ENCODE peak calls at places on chromosomes 1 and 21, in six cellular contexts. One of them, this sample, is unnamed.

GRCh38 chr1:16088996-16089395 is 15.5 kb upstream of the FAM131C start:
- DNase-seq in GM13977: no peak
- DNase-seq in progenitor cell of endocrine pancreas: no peak
- DNase-seq in fibroblast of pulmonary artery: peak
- DNase-seq in left ventricle myocardium inferior: peak
- DNase-seq in AG09309: peak
- DNase-seq in this sample: no peak

GRCh38 chr1:34851431-34852105 is 8.0 kb downstream of the SMIM12 start:
- DNase-seq in AG09309: no peak
- DNase-seq in progenitor cell of endocrine pancreas: no peak
- DNase-seq in left ventricle myocardium inferior: peak
- DNase-seq in GM13977: no peak
- DNase-seq in fibroblast of pulmonary artery: no peak
- DNase-seq in this sample: no peak

GRCh38 chr1:27402349-27402754 is 9.9 kb downstream of the GPR3 start:
- DNase-seq in fibroblast of pulmonary artery: peak
- DNase-seq in left ventricle myocardium inferior: peak
- DNase-seq in AG09309: peak
- DNase-seq in GM13977: no peak
- DNase-seq in progenitor cell of endocrine pancreas: no peak
- DNase-seq in this sample: peak

GRCh38 chr1:154856544-154856943 is 13.5 kb downstream of the KCNN3 start:
- DNase-seq in GM13977: no peak
- DNase-seq in fibroblast of pulmonary artery: no peak
- DNase-seq in AG09309: no peak
- DNase-seq in left ventricle myocardium inferior: no peak
- DNase-seq in progenitor cell of endocrine pancreas: no peak
- DNase-seq in this sample: no peak

GRCh38 chr1:83716641-83717040 is 282.3 kb downstream of the TTLL7 start:
- DNase-seq in GM13977: no peak
- DNase-seq in fibroblast of pulmonary artery: no peak
- DNase-seq in progenitor cell of endocrine pancreas: no peak
- DNase-seq in AG09309: no peak
- DNase-seq in left ventricle myocardium inferior: no peak
- DNase-seq in this sample: no peak

GRCh38 chr1:17046043-17046657 is 7.7 kb downstream of the SDHB start:
- DNase-seq in progenitor cell of endocrine pancreas: no peak
- DNase-seq in AG09309: no peak
- DNase-seq in fibroblast of pulmonary artery: peak
- DNase-seq in left ventricle myocardium inferior: no peak
- DNase-seq in GM13977: peak
- DNase-seq in this sample: peak

GRCh38 chr1:11847667-11848445 is at the start of gene NPPA:
- DNase-seq in GM13977: no peak
- DNase-seq in progenitor cell of endocrine pancreas: no peak
- DNase-seq in left ventricle myocardium inferior: peak
- DNase-seq in fibroblast of pulmonary artery: no peak
- DNase-seq in AG09309: no peak
- DNase-seq in this sample: no peak

GRCh38 chr1:157154291-157154690 is 16.1 kb upstream of the ETV3 start:
- DNase-seq in AG09309: no peak
- DNase-seq in GM13977: no peak
- DNase-seq in left ventricle myocardium inferior: no peak
- DNase-seq in progenitor cell of endocrine pancreas: no peak
- DNase-seq in fibroblast of pulmonary artery: no peak
- DNase-seq in this sample: no peak

GRCh38 chr1:68178821-68179490 is 53.4 kb downstream of the WLS start:
- DNase-seq in AG09309: no peak
- DNase-seq in fibroblast of pulmonary artery: peak
- DNase-seq in GM13977: no peak
- DNase-seq in left ventricle myocardium inferior: no peak
- DNase-seq in progenitor cell of endocrine pancreas: no peak
- DNase-seq in this sample: no peak

GRCh38 chr1:214248294-214249082 is 32.5 kb upstream of the SMYD2 start:
- DNase-seq in fibroblast of pulmonary artery: no peak
- DNase-seq in GM13977: no peak
- DNase-seq in progenitor cell of endocrine pancreas: no peak
- DNase-seq in left ventricle myocardium inferior: no peak
- DNase-seq in AG09309: no peak
- DNase-seq in this sample: no peak

GRCh38 chr21:21806711-21807597 is 808.7 kb downstream of the NCAM2 start:
- DNase-seq in left ventricle myocardium inferior: no peak
- DNase-seq in AG09309: no peak
- DNase-seq in progenitor cell of endocrine pancreas: no peak
- DNase-seq in GM13977: no peak
- DNase-seq in fibroblast of pulmonary artery: no peak
- DNase-seq in this sample: no peak

GRCh38 chr21:21801921-21802320 is 803.7 kb downstream of the NCAM2 start:
- DNase-seq in fibroblast of pulmonary artery: no peak
- DNase-seq in left ventricle myocardium inferior: no peak
- DNase-seq in GM13977: no peak
- DNase-seq in progenitor cell of endocrine pancreas: no peak
- DNase-seq in AG09309: no peak
- DNase-seq in this sample: no peak

GRCh38 chr21:21813295-21813694 is 815.1 kb downstream of the NCAM2 start:
- DNase-seq in fibroblast of pulmonary artery: no peak
- DNase-seq in left ventricle myocardium inferior: no peak
- DNase-seq in AG09309: no peak
- DNase-seq in progenitor cell of endocrine pancreas: no peak
- DNase-seq in GM13977: no peak
- DNase-seq in this sample: no peak

GRCh38 chr21:21807598-21807903 is 809.3 kb downstream of the NCAM2 start:
- DNase-seq in left ventricle myocardium inferior: no peak
- DNase-seq in AG09309: no peak
- DNase-seq in fibroblast of pulmonary artery: no peak
- DNase-seq in progenitor cell of endocrine pancreas: no peak
- DNase-seq in GM13977: no peak
- DNase-seq in this sample: no peak
- TF ChIP-seq CTCF in left ventricle myocardium inferior: no peak
- TF ChIP-seq CTCF in AG09309: no peak
- TF ChIP-seq CTCF in fibroblast of pulmonary artery: no peak
- TF ChIP-seq CTCF in progenitor cell of endocrine pancreas: no peak
- TF ChIP-seq CTCF in GM13977: no peak
- TF ChIP-seq CTCF in this sample: no peak

GRCh38 chr1:174058639-174059038 is 36.5 kb upstream of the RC3H1 start:
- DNase-seq in GM13977: no peak
- DNase-seq in left ventricle myocardium inferior: no peak
- DNase-seq in progenitor cell of endocrine pancreas: no peak
- DNase-seq in AG09309: no peak
- DNase-seq in fibroblast of pulmonary artery: no peak
- DNase-seq in this sample: no peak
- TF ChIP-seq CTCF in GM13977: no peak
- TF ChIP-seq CTCF in left ventricle myocardium inferior: no peak
- TF ChIP-seq CTCF in progenitor cell of endocrine pancreas: no peak
- TF ChIP-seq CTCF in AG09309: no peak
- TF ChIP-seq CTCF in fibroblast of pulmonary artery: no peak
- TF ChIP-seq CTCF in this sample: no peak

DNA sequence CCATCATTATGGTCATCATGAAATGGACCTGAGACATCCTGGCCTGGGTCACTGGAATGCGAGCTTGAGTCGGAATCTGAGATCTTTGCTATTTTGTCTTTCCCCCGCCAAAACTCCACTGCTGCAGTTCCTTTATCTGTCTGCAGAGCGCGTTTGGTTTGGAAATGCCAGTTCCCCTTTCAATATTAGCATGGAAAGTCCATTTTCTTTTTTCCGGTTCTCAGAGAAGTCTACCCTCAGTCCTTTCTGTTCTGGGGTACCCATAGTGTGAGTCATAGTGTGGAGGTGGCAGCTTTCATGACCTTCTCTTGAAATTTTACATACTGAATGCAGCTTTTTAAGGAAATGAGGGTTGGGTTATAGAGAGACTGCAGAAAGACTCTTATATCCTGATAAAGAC is 14.6 kb downstream of the CACNA1E start:
- DNase-seq in AG09309: no peak
- DNase-seq in GM13977: no peak
- DNase-seq in progenitor cell of endocrine pancreas: no peak
- DNase-seq in fibroblast of pulmonary artery: no peak
- DNase-seq in left ventricle myocardium inferior: no peak
- DNase-seq in this sample: no peak
- TF ChIP-seq CTCF in AG09309: no peak
- TF ChIP-seq CTCF in GM13977: peak
- TF ChIP-seq CTCF in progenitor cell of endocrine pancreas: no peak
- TF ChIP-seq CTCF in fibroblast of pulmonary artery: no peak
- TF ChIP-seq CTCF in left ventricle myocardium inferior: no peak
- TF ChIP-seq CTCF in this sample: peak

DNA sequence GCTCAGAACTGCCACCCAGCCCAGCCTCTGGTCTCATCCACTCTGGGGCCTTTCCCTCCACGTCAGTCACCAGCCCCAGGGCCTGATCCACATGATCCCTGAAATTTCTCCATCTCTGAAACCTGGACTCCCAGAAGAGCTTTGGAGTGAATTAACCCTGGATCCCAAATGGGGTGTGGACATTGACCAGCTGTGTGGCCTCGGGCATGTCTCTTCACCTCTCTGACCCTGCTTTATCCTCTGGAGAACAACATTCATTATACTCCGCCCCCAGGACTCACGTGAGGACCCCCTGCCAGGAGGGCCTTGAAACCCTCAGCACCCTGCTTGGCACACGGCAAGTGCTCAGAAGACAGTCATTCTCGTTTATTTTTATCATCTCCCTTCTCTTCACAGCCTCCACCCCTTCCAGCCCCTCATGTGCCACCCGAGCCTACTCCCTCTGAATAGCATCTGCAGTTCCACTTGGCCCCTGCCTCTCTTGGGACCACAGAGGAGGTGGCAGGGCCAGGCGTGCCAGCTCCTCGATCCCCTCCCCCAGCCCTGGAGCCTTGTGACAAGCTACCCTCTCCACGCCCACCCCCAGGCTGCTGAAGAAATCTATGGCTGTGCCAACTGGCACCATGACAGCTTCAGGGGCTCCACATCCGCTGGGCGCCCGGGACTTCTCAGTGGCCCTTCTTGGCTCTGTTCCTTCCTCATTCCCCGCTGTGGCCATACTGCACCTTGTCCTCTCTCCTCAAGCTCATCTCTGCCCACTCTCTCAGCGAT is 18.1 kb downstream of the ADGRB2 start:
- DNase-seq in GM13977: no peak
- DNase-seq in fibroblast of pulmonary artery: no peak
- DNase-seq in progenitor cell of endocrine pancreas: no peak
- DNase-seq in AG09309: no peak
- DNase-seq in left ventricle myocardium inferior: no peak
- DNase-seq in this sample: no peak
- TF ChIP-seq CTCF in GM13977: no peak
- TF ChIP-seq CTCF in fibroblast of pulmonary artery: no peak
- TF ChIP-seq CTCF in progenitor cell of endocrine pancreas: no peak
- TF ChIP-seq CTCF in AG09309: no peak
- TF ChIP-seq CTCF in left ventricle myocardium inferior: no peak
- TF ChIP-seq CTCF in this sample: no peak

GRCh38 chr1:8358897-8359616 is 41.1 kb downstream of the SLC45A1 start:
- DNase-seq in fibroblast of pulmonary artery: no peak
- DNase-seq in GM13977: no peak
- DNase-seq in progenitor cell of endocrine pancreas: no peak
- DNase-seq in AG09309: no peak
- DNase-seq in left ventricle myocardium inferior: no peak
- DNase-seq in this sample: no peak
- TF ChIP-seq CTCF in fibroblast of pulmonary artery: no peak
- TF ChIP-seq CTCF in GM13977: no peak
- TF ChIP-seq CTCF in progenitor cell of endocrine pancreas: no peak
- TF ChIP-seq CTCF in AG09309: no peak
- TF ChIP-seq CTCF in left ventricle myocardium inferior: no peak
- TF ChIP-seq CTCF in this sample: no peak

GRCh38 chr1:29697391-29697780 is 461.1 kb downstream of the PTPRU start:
- DNase-seq in left ventricle myocardium inferior: no peak
- DNase-seq in progenitor cell of endocrine pancreas: no peak
- DNase-seq in GM13977: no peak
- DNase-seq in fibroblast of pulmonary artery: no peak
- DNase-seq in AG09309: no peak
- DNase-seq in this sample: no peak

GRCh38 chr1:29695809-29696208 is 459.5 kb downstream of the PTPRU start:
- DNase-seq in progenitor cell of endocrine pancreas: no peak
- DNase-seq in GM13977: no peak
- DNase-seq in fibroblast of pulmonary artery: no peak
- DNase-seq in left ventricle myocardium inferior: no peak
- DNase-seq in AG09309: no peak
- DNase-seq in this sample: no peak

GRCh38 chr1:29696656-29697390 is 460.5 kb downstream of the PTPRU start:
- DNase-seq in AG09309: no peak
- DNase-seq in left ventricle myocardium inferior: no peak
- DNase-seq in progenitor cell of endocrine pancreas: no peak
- DNase-seq in GM13977: no peak
- DNase-seq in fibroblast of pulmonary artery: no peak
- DNase-seq in this sample: no peak

GRCh38 chr1:29698626-29699025 is 462.3 kb downstream of the PTPRU start:
- DNase-seq in AG09309: no peak
- DNase-seq in progenitor cell of endocrine pancreas: no peak
- DNase-seq in GM13977: no peak
- DNase-seq in left ventricle myocardium inferior: no peak
- DNase-seq in fibroblast of pulmonary artery: no peak
- DNase-seq in this sample: no peak

GRCh38 chr1:29698033-29698432 is 461.7 kb downstream of the PTPRU start:
- DNase-seq in left ventricle myocardium inferior: no peak
- DNase-seq in AG09309: no peak
- DNase-seq in GM13977: no peak
- DNase-seq in fibroblast of pulmonary artery: peak
- DNase-seq in progenitor cell of endocrine pancreas: peak
- DNase-seq in this sample: no peak
- TF ChIP-seq CTCF in left ventricle myocardium inferior: peak
- TF ChIP-seq CTCF in AG09309: peak
- TF ChIP-seq CTCF in GM13977: no peak
- TF ChIP-seq CTCF in fibroblast of pulmonary artery: peak
- TF ChIP-seq CTCF in progenitor cell of endocrine pancreas: peak
- TF ChIP-seq CTCF in this sample: no peak

DNA sequence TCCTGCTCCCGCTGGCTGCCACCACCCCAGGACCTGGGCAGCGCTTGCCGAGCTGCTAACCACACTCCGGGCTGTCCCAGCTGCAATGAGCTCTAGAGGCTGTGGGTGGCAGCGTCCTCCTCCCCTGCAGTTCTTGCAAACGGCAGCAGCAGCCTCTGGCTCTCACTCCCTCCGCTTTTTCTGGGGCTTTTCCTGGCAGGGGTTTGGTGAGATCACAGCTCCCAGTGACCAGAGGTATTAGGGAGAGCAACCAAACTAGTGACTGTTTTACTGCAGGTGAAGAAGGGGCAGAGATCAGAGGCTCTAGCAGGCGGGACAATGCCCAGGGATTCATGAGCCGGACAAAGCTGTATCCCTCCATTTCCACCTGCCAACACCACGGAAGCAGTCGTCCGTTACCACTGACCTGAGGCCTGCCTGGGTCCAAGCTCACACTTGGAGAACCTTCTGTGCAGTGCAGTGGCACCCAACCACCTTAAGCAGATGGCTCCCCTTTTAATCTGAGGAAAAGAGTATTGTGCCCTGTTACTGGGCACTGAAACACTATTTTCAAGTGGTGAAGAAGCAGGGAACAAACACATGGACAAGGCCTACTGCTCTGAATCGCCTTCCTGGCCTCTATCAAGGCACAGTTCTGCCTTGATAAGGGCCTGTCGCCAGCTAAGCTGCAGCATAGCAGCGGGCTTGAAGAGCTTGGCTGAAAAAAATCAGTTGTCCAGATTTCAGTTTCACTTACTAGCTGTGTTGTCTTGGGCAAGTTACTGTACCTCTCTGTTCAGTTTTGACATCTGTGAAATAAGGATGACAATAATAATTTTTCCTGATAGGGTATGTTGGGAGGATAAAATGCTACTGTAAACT is at the start of gene F5:
- DNase-seq in GM13977: peak
- DNase-seq in left ventricle myocardium inferior: peak
- DNase-seq in fibroblast of pulmonary artery: peak
- DNase-seq in AG09309: peak
- DNase-seq in progenitor cell of endocrine pancreas: peak
- DNase-seq in this sample: peak
- TF ChIP-seq CTCF in GM13977: peak
- TF ChIP-seq CTCF in left ventricle myocardium inferior: peak
- TF ChIP-seq CTCF in fibroblast of pulmonary artery: peak
- TF ChIP-seq CTCF in AG09309: peak
- TF ChIP-seq CTCF in progenitor cell of endocrine pancreas: peak
- TF ChIP-seq CTCF in this sample: peak